ENCODE peak calls at places on chromosomes 16 and 17, in nine cellular contexts. Z is NCI-H1436; K is stimulated activated CD8-positive, alpha-beta memory T cell treated with anti-CD3 and anti-CD28 coated beads, Interleukin-2, amount 100 ng/mL, for 1 hour; H is HTR-8/SVneo; N is pons; W is heart left ventricle; Y is hepatic stellate cell; M is tibial artery; R is HFFc6. I is an unnamed sample.

GRCh38 chr17:6035801-6036394 is 34.3 kb upstream of the WSCD1 start:
- DNase-seq in Z (no peak), K (no peak), H (no peak), N (no peak), W (no peak), Y (no peak), M (peak; percentile 66), R (no peak), I (no peak)

GRCh38 chr16:5056347-5056746 is 9.4 kb downstream of the C16orf89 start:
- DNase-seq in Z (no peak), K (no peak), H (no peak), N (no peak), W (no peak), Y (no peak), M (no peak), R (no peak), I (no peak)

GRCh38 chr16:27245276-27246231 is 23.0 kb downstream of the NSMCE1 start:
- DNase-seq in Z (no peak), K (no peak), H (peak; percentile 53), N (no peak), W (no peak), Y (peak; percentile 65), M (peak; percentile 89), R (peak; percentile 84), I (peak; percentile 84)

GRCh38 chr17:18950944-18951905 is 740 bp upstream of the SLC5A10 start:
- DNase-seq in Z (no peak), K (no peak), H (no peak), N (no peak), W (no peak), Y (no peak), M (no peak), R (no peak), I (no peak)

GRCh38 chr16:58196898-58197313 is 1.0 kb downstream of the CSNK2A2 start:
- DNase-seq in Z (no peak), K (no peak), H (peak; percentile 30), N (no peak), W (no peak), Y (peak; percentile 26), M (no peak), R (peak; percentile 3), I (no peak)

GRCh38 chr17:82186221-82186620 is 26.4 kb downstream of the CCDC57 start:
- DNase-seq in Z (no peak), K (no peak), H (no peak), N (no peak), W (no peak), Y (no peak), M (no peak), R (no peak), I (no peak)

GRCh38 chr16:27315333-27316037 is 1.7 kb downstream of the IL4R start:
- DNase-seq in Z (no peak), K (no peak), H (peak; percentile 42), N (no peak), W (peak; percentile 68), Y (peak; percentile 60), M (peak; percentile 78), R (peak; percentile 55), I (peak; percentile 21)

GRCh38 chr17:79188679-79189078 is 114.1 kb downstream of the ENGASE start:
- DNase-seq in Z (no peak), K (no peak), H (no peak), N (no peak), W (no peak), Y (no peak), M (no peak), R (no peak), I (no peak)

GRCh38 chr16:85591381-85591780 is 21.7 kb upstream of the GSE1 start:
- DNase-seq in Z (no peak), K (no peak), H (no peak), N (no peak), W (no peak), Y (no peak), M (no peak), R (no peak), I (no peak)

GRCh38 chr17:38724337-38724988 is 5.7 kb upstream of the CISD3 start:
- DNase-seq in Z (no peak), K (no peak), H (no peak), N (peak; percentile 86), W (peak; percentile 84), Y (no peak), M (no peak), R (no peak), I (no peak)

GRCh38 chr17:51120357-51120738 is 320 bp downstream of the SPAG9 start:
- DNase-seq in Z (no peak), K (peak; percentile 20), H (peak; percentile 41), N (no peak), W (no peak), Y (peak; percentile 43), M (no peak), R (peak; percentile 22), I (peak; percentile 53)

GRCh38 chr17:57138956-57139576 is 54.0 kb downstream of the AKAP1 start:
- DNase-seq in Z (peak; percentile 15), K (no peak), H (peak; percentile 45), N (no peak), W (no peak), Y (no peak), M (no peak), R (peak; percentile 30), I (no peak)

GRCh38 chr17:4678448-4679026 is 25.4 kb downstream of the PELP1 start:
- DNase-seq in Z (no peak), K (no peak), H (peak; percentile 57), N (no peak), W (no peak), Y (peak; percentile 80), M (no peak), R (peak; percentile 98), I (no peak)

GRCh38 chr16:57299009-57299718 is 14.7 kb upstream of the PLLP start:
- DNase-seq in Z (peak; percentile 48), K (no peak), H (peak; percentile 55), N (no peak), W (peak; percentile 28), Y (peak; percentile 65), M (peak; percentile 80), R (no peak), I (no peak)

GRCh38 chr17:82244413-82245140 is 15.7 kb downstream of the SLC16A3 start:
- DNase-seq in Z (no peak), K (no peak), H (no peak), N (no peak), W (peak; percentile 56), Y (peak; percentile 53), M (no peak), R (peak; percentile 51), I (no peak)

GRCh38 chr16:81945665-81946064 is 65.6 kb downstream of the SDR42E1 start:
- DNase-seq in Z (no peak), K (no peak), H (no peak), N (no peak), W (no peak), Y (peak; percentile 57), M (peak; percentile 9), R (peak; percentile 45), I (no peak)

GRCh38 chr16:67654069-67654911 is 5.8 kb downstream of the ACD start:
- DNase-seq in Z (no peak), K (no peak), H (no peak), N (no peak), W (no peak), Y (no peak), M (no peak), R (no peak), I (no peak)

GRCh38 chr16:66204761-66205160 is 161.7 kb upstream of the CDH5 start:
- DNase-seq in Z (no peak), K (no peak), H (no peak), N (no peak), W (no peak), Y (no peak), M (no peak), R (no peak), I (no peak)

GRCh38 chr16:50351116-50351515 is 17.7 kb downstream of the BRD7 start:
- DNase-seq in Z (no peak), K (no peak), H (no peak), N (no peak), W (no peak), Y (no peak), M (no peak), R (no peak), I (no peak)

GRCh38 chr17:79680381-79680780 is 50.4 kb upstream of the ENPP7 start:
- DNase-seq in Z (no peak), K (no peak), H (no peak), N (no peak), W (no peak), Y (no peak), M (no peak), R (no peak), I (no peak)

GRCh38 chr17:29549169-29549935 is 17.5 kb downstream of the ABHD15 start:
- DNase-seq in Z (no peak), K (no peak), H (no peak), N (no peak), W (no peak), Y (no peak), M (no peak), R (no peak), I (no peak)

GRCh38 chr17:27430882-27431491 is 25.3 kb upstream of the KSR1 start:
- DNase-seq in Z (no peak), K (no peak), H (peak; percentile 73), N (no peak), W (no peak), Y (peak; percentile 58), M (no peak), R (peak; percentile 49), I (peak; percentile 21)

GRCh38 chr16:67451061-67451703 is 20.3 kb downstream of the HSD11B2 start:
- DNase-seq in Z (no peak), K (no peak), H (no peak), N (no peak), W (no peak), Y (no peak), M (no peak), R (no peak), I (no peak)

GRCh38 chr17:41334385-41334784 is 16.2 kb downstream of the KRT33A start:
- DNase-seq in Z (no peak), K (no peak), H (no peak), N (no peak), W (no peak), Y (no peak), M (no peak), R (no peak), I (no peak)

GRCh38 chr16:84585886-84586285 is 32.0 kb downstream of the COTL1 start:
- DNase-seq in Z (peak; percentile 75), K (no peak), H (no peak), N (peak; percentile 92), W (no peak), Y (no peak), M (no peak), R (no peak), I (no peak)

GRCh38 chr16:74439685-74440084 is 18.4 kb upstream of the CLEC18B start:
- DNase-seq in Z (no peak), K (no peak), H (no peak), N (no peak), W (no peak), Y (no peak), M (no peak), R (no peak), I (peak; percentile 58)

GRCh38 chr17:41308251-41308917 is 725 bp downstream of the KRTAP16-1 start:
- DNase-seq in Z (no peak), K (peak; percentile 58), H (no peak), N (peak; percentile 34), W (peak; percentile 77), Y (no peak), M (no peak), R (no peak), I (peak; percentile 27)

GRCh38 chr17:28460901-28461300 is 12.5 kb upstream of the SLC13A2 start:
- DNase-seq in Z (no peak), K (no peak), H (no peak), N (no peak), W (no peak), Y (no peak), M (no peak), R (no peak), I (no peak)

GRCh38 chr17:31534223-31534888 is 142.9 kb downstream of the RAB11FIP4 start:
- DNase-seq in Z (no peak), K (no peak), H (no peak), N (no peak), W (no peak), Y (no peak), M (no peak), R (no peak), I (no peak)

GRCh38 chr16:85551319-85551978 is 61.7 kb upstream of the GSE1 start:
- DNase-seq in Z (no peak), K (no peak), H (no peak), N (no peak), W (no peak), Y (no peak), M (no peak), R (no peak), I (no peak)

GRCh38 chr16:47061204-47061603 is 82.5 kb downstream of the NETO2 start:
- DNase-seq in Z (no peak), K (no peak), H (no peak), N (no peak), W (no peak), Y (no peak), M (peak; percentile 32), R (no peak), I (no peak)

I was measured in thyroid gland.